ENCODE peak calls at places on chromosomes 6 and 20, in eight cellular contexts. R is left ventricle myocardium inferior; Q is effector memory CD4-positive, alpha-beta T cell; U is heart right ventricle; Z is PC-3; Y is cardiac muscle cell; T is GM23338; L is adrenal gland. P is an unnamed sample.
A peak's percentile ranks its signal among the peaks of the same experiment; 100 is the strongest.

GRCh38 chr20:20276806-20277530 is 90.9 kb upstream of the INSM1 start:
- DNase-seq in R (no peak), Q (no peak), U (no peak), Z (no peak), Y (no peak), T (peak; percentile 12), L (no peak), P (no peak)

GRCh38 chr6:168078199-168078942 is 641 bp downstream of the FRMD1 start:
- DNase-seq in R (no peak), Q (no peak), U (no peak), Z (no peak), Y (no peak), T (no peak), L (no peak), P (no peak)

GRCh38 chr20:41145317-41145716 is 8.0 kb downstream of the PLCG1 start:
- DNase-seq in R (no peak), Q (no peak), U (no peak), Z (no peak), Y (no peak), T (no peak), L (no peak), P (no peak)

GRCh38 chr6:100455230-100456124 is 9.2 kb downstream of the SIM1 start:
- DNase-seq in R (no peak), Q (no peak), U (no peak), Z (no peak), Y (no peak), T (peak; percentile 76), L (no peak), P (no peak)

GRCh38 chr20:59828478-59829414 is 104.7 kb downstream of the SYCP2 start:
- DNase-seq in R (no peak), Q (no peak), U (no peak), Z (no peak), Y (no peak), T (no peak), L (no peak), P (no peak)

GRCh38 chr6:73766040-73766439 is 70.0 kb downstream of the CD109 start:
- DNase-seq in R (no peak), Q (no peak), U (no peak), Z (no peak), Y (peak; percentile 48), T (no peak), L (no peak), P (no peak)

GRCh38 chr6:24428615-24429014 is 25.9 kb downstream of the MRS2 start:
- DNase-seq in R (no peak), Q (no peak), U (no peak), Z (peak; percentile 88), Y (no peak), T (no peak), L (no peak), P (no peak)

GRCh38 chr20:44959896-44960852 is at the start of gene TOMM34:
- DNase-seq in R (peak; percentile 96), Q (peak; percentile 88), U (peak; percentile 96), Z (peak; percentile 97), Y (peak; percentile 98), T (peak; percentile 98), L (peak; percentile 96), P (peak; percentile 98)

GRCh38 chr6:127515234-127515793 is 3.8 kb downstream of the MTCL3 start:
- DNase-seq in R (no peak), Q (no peak), U (no peak), Z (no peak), Y (peak; percentile 64), T (peak; percentile 85), L (no peak), P (no peak)

GRCh38 chr6:23003671-23004598 is 434.6 kb downstream of the HDGFL1 start:
- DNase-seq in R (no peak), Q (no peak), U (no peak), Z (no peak), Y (no peak), T (no peak), L (no peak), P (peak; percentile 29)

GRCh38 chr20:57652865-57653545 is 32.8 kb upstream of the ZBP1 start:
- DNase-seq in R (no peak), Q (no peak), U (no peak), Z (no peak), Y (no peak), T (no peak), L (peak; percentile 7), P (peak; percentile 4)

GRCh38 chr6:120005292-120005976 is 655.9 kb upstream of the MAN1A1 start:
- DNase-seq in R (no peak), Q (no peak), U (no peak), Z (no peak), Y (no peak), T (peak; percentile 11), L (no peak), P (peak; percentile 63)

GRCh38 chr6:156825475-156825874 is 48.3 kb downstream of the ARID1B start:
- DNase-seq in R (no peak), Q (no peak), U (no peak), Z (no peak), Y (no peak), T (no peak), L (no peak), P (no peak)

GRCh38 chr6:97774973-97775372 is 492.0 kb upstream of the MMS22L start:
- DNase-seq in R (no peak), Q (no peak), U (no peak), Z (no peak), Y (no peak), T (no peak), L (no peak), P (no peak)

GRCh38 chr6:108564178-108564577 is 3.5 kb downstream of the FOXO3 start:
- DNase-seq in R (no peak), Q (no peak), U (no peak), Z (peak; percentile 92), Y (no peak), T (no peak), L (no peak), P (no peak)

GRCh38 chr6:11828185-11828897 is 49.7 kb upstream of the ADTRP start:
- DNase-seq in R (no peak), Q (no peak), U (no peak), Z (no peak), Y (no peak), T (no peak), L (no peak), P (no peak)

GRCh38 chr6:69155467-69155866 is 520.4 kb downstream of the ADGRB3 start:
- DNase-seq in R (no peak), Q (no peak), U (no peak), Z (no peak), Y (no peak), T (no peak), L (no peak), P (no peak)

GRCh38 chr20:62358728-62359490 is 8.2 kb downstream of the LAMA5 start:
- DNase-seq in R (no peak), Q (no peak), U (peak; percentile 27), Z (no peak), Y (no peak), T (no peak), L (peak; percentile 16), P (no peak)

GRCh38 chr20:52150440-52151258 is 40.9 kb downstream of the ZFP64 start:
- DNase-seq in R (no peak), Q (no peak), U (no peak), Z (peak; percentile 76), Y (peak; percentile 56), T (peak; percentile 61), L (no peak), P (peak; percentile 30)

GRCh38 chr6:79824231-79824630 is 123.1 kb downstream of the ELOVL4 start:
- DNase-seq in R (no peak), Q (no peak), U (no peak), Z (peak; percentile 41), Y (no peak), T (no peak), L (no peak), P (no peak)

GRCh38 chr6:87407531-87407895 is 259 bp upstream of the CFAP206 start:
- DNase-seq in R (no peak), Q (no peak), U (no peak), Z (peak; percentile 28), Y (no peak), T (peak; percentile 65), L (peak; percentile 46), P (no peak)

GRCh38 chr6:42118162-42119001 is 24.0 kb downstream of the C6orf132 start:
- DNase-seq in R (peak; percentile 77), Q (no peak), U (peak; percentile 53), Z (peak; percentile 90), Y (no peak), T (no peak), L (peak; percentile 45), P (no peak)

GRCh38 chr6:30614044-30614842 is 2.8 kb downstream of the PPP1R10 start:
- DNase-seq in R (no peak), Q (no peak), U (no peak), Z (no peak), Y (no peak), T (no peak), L (no peak), P (no peak)
- H3K4me1 ChIP-seq in R (peaks cover 86% of the 10 kb centered on the region), Q (peaks cover 22% of the 10 kb centered on the region), U (peaks cover 43% of the 10 kb centered on the region), Z (peaks cover 39% of the 10 kb centered on the region), Y (peaks cover 21% of the 10 kb centered on the region), T (peaks cover 19% of the 10 kb centered on the region), L (peaks cover 51% of the 10 kb centered on the region), P (peaks cover 4% of the 10 kb centered on the region)

GRCh38 chr6:133608620-133609019 is 280.3 kb upstream of the TCF21 start:
- DNase-seq in R (no peak), Q (no peak), U (no peak), Z (no peak), Y (no peak), T (no peak), L (no peak), P (no peak)
- H3K27ac ChIP-seq in R (no peak overlapping the region), Q (no peak overlapping the region), U (no peak overlapping the region), Z (peak overlapping the region; percentile 95), Y (no peak overlapping the region), T (no peak overlapping the region), L (no peak overlapping the region), P (no peak overlapping the region)

DNA sequence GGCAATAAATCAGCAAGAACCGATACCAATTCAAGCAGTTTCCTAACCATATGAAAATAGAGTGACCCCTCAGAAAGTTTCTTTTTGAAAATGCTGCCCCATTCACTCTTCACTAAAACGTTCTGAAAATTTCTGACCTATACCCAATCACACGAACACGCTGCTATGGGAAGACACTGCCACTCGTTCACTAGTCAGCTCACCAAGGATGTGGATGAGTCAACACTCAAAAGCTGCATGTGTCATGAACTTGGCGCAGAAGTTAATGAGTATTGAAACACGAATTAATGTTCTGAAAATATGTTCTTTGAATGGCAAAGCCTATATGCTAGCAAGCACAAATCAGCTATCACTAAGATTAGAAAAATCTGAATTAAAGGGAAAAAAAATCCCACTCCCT is 84.2 kb downstream of the PREP start:
- DNase-seq in R (no peak), Q (no peak), U (no peak), Z (peak; percentile 79), Y (no peak), T (no peak), L (no peak), P (no peak)
- H3K36me3 ChIP-seq in R (peaks cover 20% of the 10 kb centered on the region), Q (peaks cover 29% of the 10 kb centered on the region), U (no peaks in the 10 kb centered on the region), Z (peaks cover 19% of the 10 kb centered on the region), Y (peaks cover 6% of the 10 kb centered on the region), T (peaks cover 16% of the 10 kb centered on the region), L (no peaks in the 10 kb centered on the region), P (peaks cover 31% of the 10 kb centered on the region)

GRCh38 chr6:31468316-31468715 is 29.6 kb upstream of the MICB start:
- DNase-seq in R (no peak), Q (no peak), U (no peak), Z (no peak), Y (no peak), T (no peak), L (no peak), P (peak; percentile 83)
- H3K4me1 ChIP-seq in R (peaks cover 22% of the 10 kb centered on the region), Q (peaks cover 47% of the 10 kb centered on the region), U (peaks cover 7% of the 10 kb centered on the region), Z (peaks cover 2% of the 10 kb centered on the region), Y (no peaks in the 10 kb centered on the region), T (no peaks in the 10 kb centered on the region), L (peaks cover 13% of the 10 kb centered on the region), P (peaks cover 28% of the 10 kb centered on the region)

P was measured in SJCRH30.